ENCODE peak calls at places on chromosomes 5 and 9, in eight cellular contexts. One of them, this sample, is unnamed.

GRCh38 chr5:65693121-65693520 is 28.8 kb downstream of the SGTB start:
- DNase-seq in frontal cortex: no peak
- DNase-seq in EL: no peak
- DNase-seq in Right ventricle myocardium inferior: no peak
- DNase-seq in upper lobe of right lung: no peak
- DNase-seq in stimulated activated CD4-positive, alpha-beta T cell treated with anti-CD3 and anti-CD28 coated beads, Interleukin-12 subunit alpha, Interleukin-12 subunit beta, amount 100 ng/mL, for 4 hours: no peak
- DNase-seq in psoas muscle: no peak
- DNase-seq in ovary: no peak
- DNase-seq in this sample: no peak

GRCh38 chr9:132729235-132729890 is 59.1 kb downstream of the GTF3C4 start:
- DNase-seq in frontal cortex: no peak
- DNase-seq in EL: no peak
- DNase-seq in Right ventricle myocardium inferior: no peak
- DNase-seq in upper lobe of right lung: no peak
- DNase-seq in stimulated activated CD4-positive, alpha-beta T cell treated with anti-CD3 and anti-CD28 coated beads, Interleukin-12 subunit alpha, Interleukin-12 subunit beta, amount 100 ng/mL, for 4 hours: no peak
- DNase-seq in psoas muscle: no peak
- DNase-seq in ovary: no peak
- DNase-seq in this sample: no peak

GRCh38 chr5:139642891-139643871 is 5.0 kb upstream of the CXXC5 start:
- DNase-seq in frontal cortex: no peak
- DNase-seq in EL: no peak
- DNase-seq in Right ventricle myocardium inferior: no peak
- DNase-seq in upper lobe of right lung: peak; percentile 82
- DNase-seq in stimulated activated CD4-positive, alpha-beta T cell treated with anti-CD3 and anti-CD28 coated beads, Interleukin-12 subunit alpha, Interleukin-12 subunit beta, amount 100 ng/mL, for 4 hours: no peak
- DNase-seq in psoas muscle: peak; percentile 50
- DNase-seq in ovary: peak; percentile 28
- DNase-seq in this sample: peak; percentile 56

GRCh38 chr5:125034331-125034730 is 287.9 kb upstream of the ZNF608 start:
- DNase-seq in frontal cortex: no peak
- DNase-seq in EL: no peak
- DNase-seq in Right ventricle myocardium inferior: no peak
- DNase-seq in upper lobe of right lung: no peak
- DNase-seq in stimulated activated CD4-positive, alpha-beta T cell treated with anti-CD3 and anti-CD28 coated beads, Interleukin-12 subunit alpha, Interleukin-12 subunit beta, amount 100 ng/mL, for 4 hours: no peak
- DNase-seq in psoas muscle: no peak
- DNase-seq in ovary: no peak
- DNase-seq in this sample: no peak

GRCh38 chr5:6540111-6540830 is 91.6 kb downstream of the UBE2QL1 start:
- DNase-seq in frontal cortex: no peak
- DNase-seq in EL: peak; percentile 13
- DNase-seq in Right ventricle myocardium inferior: no peak
- DNase-seq in upper lobe of right lung: no peak
- DNase-seq in stimulated activated CD4-positive, alpha-beta T cell treated with anti-CD3 and anti-CD28 coated beads, Interleukin-12 subunit alpha, Interleukin-12 subunit beta, amount 100 ng/mL, for 4 hours: no peak
- DNase-seq in psoas muscle: no peak
- DNase-seq in ovary: no peak
- DNase-seq in this sample: no peak

GRCh38 chr5:81782811-81783210 is 31.9 kb upstream of the SSBP2 start:
- DNase-seq in frontal cortex: no peak
- DNase-seq in EL: peak; percentile 32
- DNase-seq in Right ventricle myocardium inferior: no peak
- DNase-seq in upper lobe of right lung: no peak
- DNase-seq in stimulated activated CD4-positive, alpha-beta T cell treated with anti-CD3 and anti-CD28 coated beads, Interleukin-12 subunit alpha, Interleukin-12 subunit beta, amount 100 ng/mL, for 4 hours: no peak
- DNase-seq in psoas muscle: no peak
- DNase-seq in ovary: no peak
- DNase-seq in this sample: no peak

GRCh38 chr5:129906177-129906887 is 2.1 kb downstream of the CHSY3 start:
- DNase-seq in frontal cortex: peak; percentile 25
- DNase-seq in EL: no peak
- DNase-seq in Right ventricle myocardium inferior: no peak
- DNase-seq in upper lobe of right lung: peak; percentile 47
- DNase-seq in stimulated activated CD4-positive, alpha-beta T cell treated with anti-CD3 and anti-CD28 coated beads, Interleukin-12 subunit alpha, Interleukin-12 subunit beta, amount 100 ng/mL, for 4 hours: no peak
- DNase-seq in psoas muscle: no peak
- DNase-seq in ovary: no peak
- DNase-seq in this sample: peak; percentile 61

GRCh38 chr5:116358015-116358523 is 216.6 kb downstream of the SEMA6A start:
- DNase-seq in frontal cortex: no peak
- DNase-seq in EL: no peak
- DNase-seq in Right ventricle myocardium inferior: no peak
- DNase-seq in upper lobe of right lung: no peak
- DNase-seq in stimulated activated CD4-positive, alpha-beta T cell treated with anti-CD3 and anti-CD28 coated beads, Interleukin-12 subunit alpha, Interleukin-12 subunit beta, amount 100 ng/mL, for 4 hours: no peak
- DNase-seq in psoas muscle: no peak
- DNase-seq in ovary: no peak
- DNase-seq in this sample: no peak

GRCh38 chr9:110744753-110745522 is 76.3 kb downstream of the MUSK start:
- DNase-seq in frontal cortex: no peak
- DNase-seq in EL: peak; percentile 97
- DNase-seq in Right ventricle myocardium inferior: no peak
- DNase-seq in upper lobe of right lung: no peak
- DNase-seq in stimulated activated CD4-positive, alpha-beta T cell treated with anti-CD3 and anti-CD28 coated beads, Interleukin-12 subunit alpha, Interleukin-12 subunit beta, amount 100 ng/mL, for 4 hours: no peak
- DNase-seq in psoas muscle: peak; percentile 54
- DNase-seq in ovary: no peak
- DNase-seq in this sample: no peak

GRCh38 chr5:58648846-58649245 is 66.0 kb downstream of the RAB3C start:
- DNase-seq in frontal cortex: no peak
- DNase-seq in EL: no peak
- DNase-seq in Right ventricle myocardium inferior: no peak
- DNase-seq in upper lobe of right lung: no peak
- DNase-seq in stimulated activated CD4-positive, alpha-beta T cell treated with anti-CD3 and anti-CD28 coated beads, Interleukin-12 subunit alpha, Interleukin-12 subunit beta, amount 100 ng/mL, for 4 hours: no peak
- DNase-seq in psoas muscle: no peak
- DNase-seq in ovary: no peak
- DNase-seq in this sample: no peak

GRCh38 chr5:58453326-58453725 is 6.6 kb downstream of the PLK2 start:
- DNase-seq in frontal cortex: no peak
- DNase-seq in EL: no peak
- DNase-seq in Right ventricle myocardium inferior: no peak
- DNase-seq in upper lobe of right lung: no peak
- DNase-seq in stimulated activated CD4-positive, alpha-beta T cell treated with anti-CD3 and anti-CD28 coated beads, Interleukin-12 subunit alpha, Interleukin-12 subunit beta, amount 100 ng/mL, for 4 hours: no peak
- DNase-seq in psoas muscle: no peak
- DNase-seq in ovary: no peak
- DNase-seq in this sample: no peak

GRCh38 chr9:94913550-94913949 is 187.1 kb downstream of the AOPEP start:
- DNase-seq in frontal cortex: no peak
- DNase-seq in EL: no peak
- DNase-seq in Right ventricle myocardium inferior: no peak
- DNase-seq in upper lobe of right lung: no peak
- DNase-seq in stimulated activated CD4-positive, alpha-beta T cell treated with anti-CD3 and anti-CD28 coated beads, Interleukin-12 subunit alpha, Interleukin-12 subunit beta, amount 100 ng/mL, for 4 hours: no peak
- DNase-seq in psoas muscle: no peak
- DNase-seq in ovary: no peak
- DNase-seq in this sample: no peak

This sample was measured in sciatic nerve.